ENCODE peak calls at places on chromosomes 13 and 19, in eight cellular contexts. E is effector memory CD8-positive, alpha-beta T cell; H is naive thymus-derived CD8-positive, alpha-beta T cell; M is pancreas; J is left lobe of liver; W is stimulated activated naive CD8-positive, alpha-beta T cell treated with anti-CD3 and anti-CD28 coated beads, Interleukin-15, Interleukin-2, amounts not matched to agents 100 U/mL and 50 U/mL, for 24 hours; B is Panc1; D is SK-N-SH treated with all-trans-retinoic acid at 6 μM for 48 hours. P is an unnamed sample.

GRCh38 chr13:35475960-35476943 is at the start of gene MAB21L1:
- ATAC-seq in D (peak; percentile 74), M (peak; percentile 40), J (no peak), H (peak; percentile 32), B (no peak), W (no peak), E (no peak), P (no peak)

GRCh38 chr13:29758591-29759114 is 91.8 kb downstream of the UBL3 start:
- ATAC-seq in H (peak; percentile 82), M (peak; percentile 65), D (no peak), B (no peak), J (peak; percentile 33), E (peak; percentile 92), W (peak; percentile 97), P (peak; percentile 96)

GRCh38 chr19:49988433-49988832 is 27.5 kb upstream of the SIGLEC11 start:
- ATAC-seq in E (no peak), B (no peak), J (no peak), W (peak; percentile 78), H (no peak), D (peak; percentile 53), M (no peak), P (peak; percentile 95)

GRCh38 chr13:51241720-51242119 is 19.5 kb downstream of the FAM124A start:
- ATAC-seq in M (peak; percentile 73), H (no peak), B (no peak), D (no peak), W (no peak), J (no peak), E (no peak), P (no peak)

GRCh38 chr19:17348700-17349099 is 11.3 kb downstream of the GTPBP3 start:
- ATAC-seq in W (no peak), J (peak; percentile 30), H (no peak), B (no peak), E (no peak), M (peak; percentile 29), D (peak; percentile 66), P (no peak)

GRCh38 chr19:31306006-31306753 is 43.1 kb downstream of the TSHZ3 start:
- ATAC-seq in W (no peak), J (no peak), E (no peak), B (no peak), D (no peak), H (no peak), M (no peak), P (no peak)

GRCh38 chr19:887599-887998 is 5.4 kb downstream of the MED16 start:
- ATAC-seq in M (no peak), E (no peak), D (no peak), B (no peak), J (no peak), W (no peak), H (no peak), P (no peak)

GRCh38 chr13:95176611-95177259 is 124.5 kb downstream of the ABCC4 start:
- ATAC-seq in E (no peak), B (no peak), H (peak; percentile 91), M (no peak), D (no peak), W (no peak), J (no peak), P (peak; percentile 79)

GRCh38 chr13:28412981-28413380 is 81.9 kb downstream of the FLT1 start:
- ATAC-seq in J (peak; percentile 67), H (no peak), D (no peak), M (no peak), B (no peak), W (no peak), E (no peak), P (no peak)

GRCh38 chr19:4443188-4443587 is 14.4 kb downstream of the UBXN6 start:
- ATAC-seq in E (no peak), D (peak; percentile 3), B (no peak), M (no peak), H (no peak), J (no peak), W (no peak), P (no peak)

GRCh38 chr13:99055286-99056073 is 77.6 kb upstream of the DOCK9 start:
- ATAC-seq in D (peak; percentile 61), B (no peak), M (no peak), J (no peak), W (no peak), E (peak; percentile 36), H (peak; percentile 24), P (peak; percentile 19)

GRCh38 chr19:46776927-46777911 is 11.2 kb downstream of the SLC1A5 start:
- ATAC-seq in H (no peak), M (no peak), D (no peak), W (no peak), B (peak; percentile 64), E (no peak), J (no peak), P (no peak)

GRCh38 chr13:38866649-38867048 is 124.0 kb downstream of the STOML3 start:
- ATAC-seq in H (no peak), M (peak; percentile 69), B (no peak), D (no peak), E (no peak), J (peak; percentile 78), W (no peak), P (no peak)

GRCh38 chr13:109160887-109161669 is 531.7 kb downstream of the MYO16 start:
- ATAC-seq in D (no peak), J (no peak), W (no peak), H (no peak), M (no peak), E (no peak), B (no peak), P (no peak)

P was measured in activated T-helper 17 cell treated with anti-CD3 and anti-CD28 coated beads, Interleukin-2, amount 50 U/mL, for 72 hours.